ENCODE peak calls at places on chromosomes 16 and 17, in eight cellular contexts. I is activated CD8-positive, alpha-beta T cell treated with anti-CD3 and anti-CD28 coated beads, Interleukin-2, amount 10 ng/mL, durations not matched to agents 7 days and 5 days; U is heart right ventricle; Z is colonic mucosa; P is nucleus accumbens; G is activated naive CD4-positive, alpha-beta T cell; T is fibroblast of lung; B is hepatic stellate cell. E is an unnamed sample.

GRCh38 chr17:76670708-76671122 is 27.2 kb upstream of the ST6GALNAC1 start:
- DNase-seq in I (no peak), U (no peak), Z (no peak), P (no peak), G (no peak), T (no peak), B (no peak), E (no peak)

GRCh38 chr17:27264068-27264812 is 29.7 kb upstream of the WSB1 start:
- DNase-seq in I (no peak), U (no peak), Z (peak; percentile 47), P (no peak), G (no peak), T (no peak), B (no peak), E (no peak)

GRCh38 chr16:50695017-50696000 is 1.9 kb downstream of the NOD2 start:
- DNase-seq in I (no peak), U (no peak), Z (no peak), P (no peak), G (no peak), T (no peak), B (no peak), E (no peak)

GRCh38 chr17:66957343-66957742 is 7.2 kb upstream of the CACNG4 start:
- DNase-seq in I (no peak), U (no peak), Z (no peak), P (no peak), G (no peak), T (no peak), B (no peak), E (no peak)

GRCh38 chr17:54891176-54891821 is 9.4 kb upstream of the TOM1L1 start:
- DNase-seq in I (no peak), U (no peak), Z (no peak), P (no peak), G (no peak), T (peak; percentile 77), B (peak; percentile 75), E (peak; percentile 20)

GRCh38 chr16:51762081-51762995 is 611.3 kb upstream of the SALL1 start:
- DNase-seq in I (peak; percentile 59), U (peak; percentile 73), Z (peak; percentile 74), P (peak; percentile 65), G (peak; percentile 10), T (peak; percentile 72), B (peak; percentile 63), E (peak; percentile 41)

GRCh38 chr16:13913374-13914292 is 6.3 kb upstream of the ERCC4 start:
- DNase-seq in I (no peak), U (no peak), Z (no peak), P (no peak), G (no peak), T (no peak), B (no peak), E (no peak)

GRCh38 chr16:78281115-78281514 is 181.7 kb downstream of the WWOX start:
- DNase-seq in I (no peak), U (no peak), Z (no peak), P (no peak), G (no peak), T (no peak), B (no peak), E (no peak)

GRCh38 chr16:84448444-84448843 is 56.0 kb downstream of the MEAK7 start:
- DNase-seq in I (no peak), U (no peak), Z (no peak), P (no peak), G (no peak), T (no peak), B (no peak), E (no peak)

GRCh38 chr16:67982011-67982696 is 1.9 kb upstream of the DPEP3 start:
- DNase-seq in I (no peak), U (no peak), Z (no peak), P (no peak), G (no peak), T (no peak), B (no peak), E (no peak)

GRCh38 chr16:31298958-31299357 is 39.2 kb downstream of the ITGAM start:
- DNase-seq in I (no peak), U (no peak), Z (no peak), P (no peak), G (no peak), T (no peak), B (no peak), E (peak; percentile 47)

GRCh38 chr17:41987642-41988041 is 21.0 kb downstream of the CNP start:
- DNase-seq in I (no peak), U (no peak), Z (no peak), P (no peak), G (no peak), T (no peak), B (no peak), E (no peak)

GRCh38 chr16:88034770-88035169 is 83.5 kb downstream of the BANP start:
- DNase-seq in I (no peak), U (no peak), Z (no peak), P (no peak), G (no peak), T (peak; percentile 22), B (no peak), E (no peak)

GRCh38 chr16:23704772-23705516 is 8.1 kb downstream of the ERN2 start:
- DNase-seq in I (no peak), U (no peak), Z (no peak), P (no peak), G (no peak), T (no peak), B (no peak), E (no peak)

GRCh38 chr17:73455050-73455687 is 143.4 kb upstream of the CDC42EP4 start:
- DNase-seq in I (no peak), U (no peak), Z (peak; percentile 40), P (peak; percentile 21), G (no peak), T (no peak), B (no peak), E (no peak)

GRCh38 chr17:2691069-2691871 is 20.3 kb downstream of the CLUH start:
- DNase-seq in I (no peak), U (no peak), Z (peak; percentile 16), P (no peak), G (no peak), T (no peak), B (no peak), E (no peak)

GRCh38 chr17:28347261-28347891 is 10.0 kb downstream of the POLDIP2 start:
- DNase-seq in I (no peak), U (no peak), Z (no peak), P (no peak), G (no peak), T (peak; percentile 85), B (peak; percentile 85), E (no peak)

GRCh38 chr16:1613728-1614225 is 1.6 kb downstream of the CRAMP1 start:
- DNase-seq in I (no peak), U (no peak), Z (peak; percentile 41), P (no peak), G (no peak), T (no peak), B (peak; percentile 34), E (no peak)

GRCh38 chr16:29182501-29182900 is 197.6 kb downstream of the LAT start:
- DNase-seq in I (no peak), U (peak; percentile 79), Z (no peak), P (no peak), G (no peak), T (no peak), B (no peak), E (no peak)

GRCh38 chr17:82297804-82298537 is 19.4 kb downstream of the CD7 start:
- DNase-seq in I (peak; percentile 96), U (peak; percentile 85), Z (peak; percentile 94), P (peak; percentile 45), G (peak; percentile 72), T (peak; percentile 96), B (peak; percentile 99), E (peak; percentile 74)

GRCh38 chr16:427295-427694 is 1.8 kb downstream of the RAB11FIP3 start:
- DNase-seq in I (no peak), U (no peak), Z (no peak), P (no peak), G (no peak), T (no peak), B (no peak), E (no peak)

GRCh38 chr17:79038545-79039135 is 14.7 kb downstream of the C1QTNF1 start:
- DNase-seq in I (no peak), U (no peak), Z (no peak), P (no peak), G (no peak), T (peak; percentile 95), B (peak; percentile 60), E (no peak)

GRCh38 chr16:10338426-10338825 is 47.4 kb upstream of the ATF7IP2 start:
- DNase-seq in I (no peak), U (peak; percentile 15), Z (no peak), P (no peak), G (no peak), T (no peak), B (no peak), E (no peak)

GRCh38 chr17:39846205-39846604 is 17.9 kb downstream of the IKZF3 start:
- DNase-seq in I (no peak), U (no peak), Z (no peak), P (no peak), G (no peak), T (no peak), B (no peak), E (no peak)

GRCh38 chr16:87860553-87861299 is 8.6 kb downstream of the SLC7A5 start:
- DNase-seq in I (no peak), U (no peak), Z (no peak), P (no peak), G (no peak), T (peak; percentile 78), B (peak; percentile 63), E (no peak)

GRCh38 chr17:3935825-3936355 is 19.6 kb upstream of the P2RX1 start:
- DNase-seq in I (no peak), U (no peak), Z (no peak), P (no peak), G (no peak), T (peak; percentile 47), B (peak; percentile 58), E (no peak)

GRCh38 chr17:48617515-48618365 is 2.6 kb upstream of the HOXB8 start:
- DNase-seq in I (no peak), U (no peak), Z (no peak), P (no peak), G (no peak), T (no peak), B (no peak), E (no peak)

GRCh38 chr16:89201467-89202377 is 1.4 kb upstream of the SLC22A31 start:
- DNase-seq in I (peak; percentile 75), U (peak; percentile 77), Z (peak; percentile 93), P (no peak), G (peak; percentile 82), T (peak; percentile 66), B (peak; percentile 83), E (peak; percentile 91)

GRCh38 chr17:18236494-18236893 is 11.1 kb downstream of the LLGL1 start:
- DNase-seq in I (no peak), U (no peak), Z (no peak), P (no peak), G (no peak), T (no peak), B (no peak), E (no peak)

GRCh38 chr16:50525716-50526115 is 22.5 kb upstream of the NKD1 start:
- DNase-seq in I (no peak), U (no peak), Z (no peak), P (no peak), G (no peak), T (no peak), B (no peak), E (no peak)

GRCh38 chr17:43983515-43984411 is 20.7 kb upstream of the NAGS start:
- DNase-seq in I (peak; percentile 26), U (peak; percentile 26), Z (peak; percentile 38), P (no peak), G (no peak), T (no peak), B (no peak), E (no peak)

E was measured in cerebellar cortex.